ENCODE peak calls at places on chromosome 13, in four cellular contexts. One of them, this sample, is unnamed.

GRCh38 chr13:113848020-113848419 is 15.9 kb downstream of the GAS6 start:
- DNase-seq in H1: peak; percentile 30
- DNase-seq in SK-N-SH: no peak
- DNase-seq in HepG2: no peak
- DNase-seq in this sample: no peak

GRCh38 chr13:33245505-33245904 is 40.0 kb downstream of the STARD13 start:
- DNase-seq in H1: no peak
- DNase-seq in SK-N-SH: peak; percentile 48
- DNase-seq in HepG2: no peak
- DNase-seq in this sample: no peak

GRCh38 chr13:72886272-72887062 is 104.5 kb downstream of the PIBF1 start:
- DNase-seq in H1: no peak
- DNase-seq in SK-N-SH: no peak
- DNase-seq in HepG2: no peak
- DNase-seq in this sample: no peak

GRCh38 chr13:76296751-76297150 is 589.5 kb downstream of the KCTD12 start:
- DNase-seq in H1: no peak
- DNase-seq in SK-N-SH: no peak
- DNase-seq in HepG2: no peak
- DNase-seq in this sample: no peak

GRCh38 chr13:69324109-69324886 is 783.3 kb upstream of the ATXN8OS start:
- DNase-seq in H1: no peak
- DNase-seq in SK-N-SH: peak; percentile 12
- DNase-seq in HepG2: peak; percentile 3
- DNase-seq in this sample: no peak

GRCh38 chr13:102097708-102098107 is 304.1 kb downstream of the FGF14 start:
- DNase-seq in H1: no peak
- DNase-seq in SK-N-SH: no peak
- DNase-seq in HepG2: no peak
- DNase-seq in this sample: no peak

GRCh38 chr13:44274838-44275237 is 98.8 kb upstream of the SERP2 start:
- DNase-seq in H1: no peak
- DNase-seq in SK-N-SH: peak; percentile 13
- DNase-seq in HepG2: no peak
- DNase-seq in this sample: no peak

GRCh38 chr13:65784088-65784816 is 1445.9 kb downstream of the PCDH9 start:
- DNase-seq in H1: no peak
- DNase-seq in SK-N-SH: no peak
- DNase-seq in HepG2: no peak
- DNase-seq in this sample: no peak

GRCh38 chr13:33016414-33017409 is at the start of gene KL:
- DNase-seq in H1: peak; percentile 72
- DNase-seq in SK-N-SH: peak; percentile 79
- DNase-seq in HepG2: no peak
- DNase-seq in this sample: no peak

GRCh38 chr13:34308725-34309124 is 490.8 kb downstream of the RFC3 start:
- DNase-seq in H1: no peak
- DNase-seq in SK-N-SH: no peak
- DNase-seq in HepG2: no peak
- DNase-seq in this sample: no peak

GRCh38 chr13:49098198-49098597 is 121.9 kb upstream of the MLNR start:
- DNase-seq in H1: no peak
- DNase-seq in SK-N-SH: peak; percentile 4
- DNase-seq in HepG2: no peak
- DNase-seq in this sample: no peak

GRCh38 chr13:85314686-85315085 is 484.5 kb downstream of the SLITRK6 start:
- DNase-seq in H1: no peak
- DNase-seq in SK-N-SH: no peak
- DNase-seq in HepG2: no peak
- DNase-seq in this sample: no peak

GRCh38 chr13:111947026-111947810 is 119.7 kb upstream of the SOX1 start:
- DNase-seq in H1: peak; percentile 20
- DNase-seq in SK-N-SH: no peak
- DNase-seq in HepG2: no peak
- DNase-seq in this sample: no peak

GRCh38 chr13:32947886-32948285 is 68.3 kb upstream of the KL start:
- DNase-seq in H1: no peak
- DNase-seq in SK-N-SH: peak; percentile 69
- DNase-seq in HepG2: no peak
- DNase-seq in this sample: no peak

GRCh38 chr13:102800145-102801041 is 1.5 kb downstream of the BIVM start:
- DNase-seq in H1: peak; percentile 92
- DNase-seq in SK-N-SH: peak; percentile 95
- DNase-seq in HepG2: peak; percentile 66
- DNase-seq in this sample: no peak

GRCh38 chr13:96053003-96053703 is at the start of gene UGGT2:
- DNase-seq in H1: peak; percentile 88
- DNase-seq in SK-N-SH: peak; percentile 99
- DNase-seq in HepG2: peak; percentile 85
- DNase-seq in this sample: peak; percentile 64

GRCh38 chr13:111966969-111967368 is 100.0 kb upstream of the SOX1 start:
- DNase-seq in H1: no peak
- DNase-seq in SK-N-SH: no peak
- DNase-seq in HepG2: no peak
- DNase-seq in this sample: no peak

GRCh38 chr13:49444517-49445395 is 682 bp downstream of the SETDB2 start:
- DNase-seq in H1: no peak
- DNase-seq in SK-N-SH: peak; percentile 8
- DNase-seq in HepG2: peak; percentile 31
- DNase-seq in this sample: peak; percentile 46

GRCh38 chr13:43543331-43543730 is 243.4 kb downstream of the ENOX1 start:
- DNase-seq in H1: no peak
- DNase-seq in SK-N-SH: no peak
- DNase-seq in HepG2: no peak
- DNase-seq in this sample: no peak

GRCh38 chr13:21670006-21670882 is 629 bp upstream of the FGF9 start:
- DNase-seq in H1: no peak
- DNase-seq in SK-N-SH: peak; percentile 62
- DNase-seq in HepG2: no peak
- DNase-seq in this sample: no peak

GRCh38 chr13:65342938-65343337 is 1887.2 kb downstream of the PCDH9 start:
- DNase-seq in H1: no peak
- DNase-seq in SK-N-SH: no peak
- DNase-seq in HepG2: no peak
- DNase-seq in this sample: no peak

GRCh38 chr13:20193142-20193923 is 595 bp upstream of the GJB2 start:
- DNase-seq in H1: peak; percentile 54
- DNase-seq in SK-N-SH: no peak
- DNase-seq in HepG2: no peak
- DNase-seq in this sample: no peak

GRCh38 chr13:113630296-113630695 is 27.7 kb downstream of the ATP4B start:
- DNase-seq in H1: no peak
- DNase-seq in SK-N-SH: no peak
- DNase-seq in HepG2: no peak
- DNase-seq in this sample: no peak

GRCh38 chr13:45678282-45678681 is 23.8 kb upstream of the CBY2 start:
- DNase-seq in H1: no peak
- DNase-seq in SK-N-SH: no peak
- DNase-seq in HepG2: no peak
- DNase-seq in this sample: no peak

GRCh38 chr13:102295316-102296048 is 106.4 kb downstream of the FGF14 start:
- DNase-seq in H1: no peak
- DNase-seq in SK-N-SH: no peak
- DNase-seq in HepG2: no peak
- DNase-seq in this sample: no peak

GRCh38 chr13:100536643-100537180 is 51.9 kb downstream of the GGACT start:
- DNase-seq in H1: peak; percentile 38
- DNase-seq in SK-N-SH: no peak
- DNase-seq in HepG2: no peak
- DNase-seq in this sample: no peak

GRCh38 chr13:61136515-61136914 is 279.1 kb downstream of the PCDH20 start:
- DNase-seq in H1: no peak
- DNase-seq in SK-N-SH: no peak
- DNase-seq in HepG2: no peak
- DNase-seq in this sample: no peak

GRCh38 chr13:98026457-98026857 is 73.0 kb downstream of the IPO5 start:
- DNase-seq in H1: no peak
- DNase-seq in SK-N-SH: no peak
- DNase-seq in HepG2: peak; percentile 96
- DNase-seq in this sample: no peak

GRCh38 chr13:85284349-85284748 is 514.9 kb downstream of the SLITRK6 start:
- DNase-seq in H1: no peak
- DNase-seq in SK-N-SH: no peak
- DNase-seq in HepG2: no peak
- DNase-seq in this sample: no peak

GRCh38 chr13:26280295-26280694 is 26.4 kb downstream of the CDK8 start:
- DNase-seq in H1: no peak
- DNase-seq in SK-N-SH: no peak
- DNase-seq in HepG2: no peak
- DNase-seq in this sample: no peak

GRCh38 chr13:26616126-26616525 is 58.6 kb downstream of the WASF3 start:
- DNase-seq in H1: no peak
- DNase-seq in SK-N-SH: no peak
- DNase-seq in HepG2: no peak
- DNase-seq in this sample: no peak

GRCh38 chr13:95485045-95485517 is 67.4 kb upstream of the CLDN10 start:
- DNase-seq in H1: no peak
- DNase-seq in SK-N-SH: peak; percentile 50
- DNase-seq in HepG2: peak; percentile 8
- DNase-seq in this sample: no peak

GRCh38 chr13:97125810-97126738 is 96.1 kb upstream of the MBNL2 start:
- DNase-seq in H1: no peak
- DNase-seq in SK-N-SH: no peak
- DNase-seq in HepG2: no peak
- DNase-seq in this sample: peak; percentile 57

GRCh38 chr13:113967729-113968462 is 6.0 kb downstream of the C13orf46 start:
- DNase-seq in H1: no peak
- DNase-seq in SK-N-SH: no peak
- DNase-seq in HepG2: no peak
- DNase-seq in this sample: no peak

GRCh38 chr13:58298556-58299135 is 667.1 kb downstream of the PCDH17 start:
- DNase-seq in H1: no peak
- DNase-seq in SK-N-SH: no peak
- DNase-seq in HepG2: peak; percentile 33
- DNase-seq in this sample: no peak

GRCh38 chr13:106573855-106574254 is 5.9 kb upstream of the ARGLU1 start:
- DNase-seq in H1: no peak
- DNase-seq in SK-N-SH: no peak
- DNase-seq in HepG2: no peak
- DNase-seq in this sample: no peak

GRCh38 chr13:77184455-77184854 is 142.4 kb downstream of the MYCBP2 start:
- DNase-seq in H1: no peak
- DNase-seq in SK-N-SH: no peak
- DNase-seq in HepG2: no peak
- DNase-seq in this sample: peak; percentile 87

GRCh38 chr13:110194456-110194855 is 112.5 kb downstream of the COL4A1 start:
- DNase-seq in H1: no peak
- DNase-seq in SK-N-SH: no peak
- DNase-seq in HepG2: no peak
- DNase-seq in this sample: no peak

GRCh38 chr13:110195547-110196485 is 111.1 kb downstream of the COL4A1 start:
- DNase-seq in H1: no peak
- DNase-seq in SK-N-SH: no peak
- DNase-seq in HepG2: no peak
- DNase-seq in this sample: no peak

GRCh38 chr13:110197471-110197870 is 109.5 kb downstream of the COL4A1 start:
- DNase-seq in H1: no peak
- DNase-seq in SK-N-SH: no peak
- DNase-seq in HepG2: no peak
- DNase-seq in this sample: no peak

GRCh38 chr13:110199046-110199831 is 107.7 kb downstream of the COL4A1 start:
- DNase-seq in H1: no peak
- DNase-seq in SK-N-SH: no peak
- DNase-seq in HepG2: no peak
- DNase-seq in this sample: no peak

GRCh38 chr13:110197041-110197440 is 109.9 kb downstream of the COL4A1 start:
- DNase-seq in H1: no peak
- DNase-seq in SK-N-SH: no peak
- DNase-seq in HepG2: peak; percentile 72
- DNase-seq in this sample: no peak
- TF ChIP-seq TCF12 in H1: no peak
- TF ChIP-seq TCF12 in SK-N-SH: no peak
- TF ChIP-seq TCF12 in HepG2: no peak
- TF ChIP-seq TCF12 in this sample: no peak

DNA sequence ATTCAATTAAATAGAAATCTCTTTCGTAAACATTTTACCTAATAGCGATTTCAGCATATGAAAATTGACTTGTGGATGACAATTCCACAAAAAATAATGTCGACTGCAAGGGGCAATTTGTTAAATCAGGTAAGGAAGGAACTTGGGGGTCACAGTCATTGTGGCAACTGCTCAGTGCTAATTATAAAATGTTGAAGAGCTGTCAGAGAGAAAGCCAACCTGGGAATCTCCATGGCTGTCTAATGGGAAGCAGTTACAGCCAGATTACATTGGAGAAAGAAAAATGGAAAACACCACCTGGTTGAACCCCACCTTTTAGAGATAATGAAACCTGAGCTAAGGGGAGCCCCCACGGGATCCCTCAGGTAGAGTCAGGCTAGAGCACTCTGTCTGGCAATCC is 373.9 kb downstream of the FOXO1 start:
- DNase-seq in H1: no peak
- DNase-seq in SK-N-SH: no peak
- DNase-seq in HepG2: no peak
- DNase-seq in this sample: no peak
- TF ChIP-seq GABPA in H1: no peak
- TF ChIP-seq GABPA in SK-N-SH: no peak
- TF ChIP-seq GABPA in HepG2: no peak
- TF ChIP-seq GABPA in this sample: no peak

GRCh38 chr13:51764184-51765141 is 39.5 kb downstream of the DHRS12 start:
- DNase-seq in H1: no peak
- DNase-seq in SK-N-SH: no peak
- DNase-seq in HepG2: peak; percentile 92
- DNase-seq in this sample: peak; percentile 65
- TF ChIP-seq TCF12 in H1: no peak
- TF ChIP-seq TCF12 in SK-N-SH: no peak
- TF ChIP-seq TCF12 in HepG2: no peak
- TF ChIP-seq TCF12 in this sample: peak; percentile 26

DNA sequence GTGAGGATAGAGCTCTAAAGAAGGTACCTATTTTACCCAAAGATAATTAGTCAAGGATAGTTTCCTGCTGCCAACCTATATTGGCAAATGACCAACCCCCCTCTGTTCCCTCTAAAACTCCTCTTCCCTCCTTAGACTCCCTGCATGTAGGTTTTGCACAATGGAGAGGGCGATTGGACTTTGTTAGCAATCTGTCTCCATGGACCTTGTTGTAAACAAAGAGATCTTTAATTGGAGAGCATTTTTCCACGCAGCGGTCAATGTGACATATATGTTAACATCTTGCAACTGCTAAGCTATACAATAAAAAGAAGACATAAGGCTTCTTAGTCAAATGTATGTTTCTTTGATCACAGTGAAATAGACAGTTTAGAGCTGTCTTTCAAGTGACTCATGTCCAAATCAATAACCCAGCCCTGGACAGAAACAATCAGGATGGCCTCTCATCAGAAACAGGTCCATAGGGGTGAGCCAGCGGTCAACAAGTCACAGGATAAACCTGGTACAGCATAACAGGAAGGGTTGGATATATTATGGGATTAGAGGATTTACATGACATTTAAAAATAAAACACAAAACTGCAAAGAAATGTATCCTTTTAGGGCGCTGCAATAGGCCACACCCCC is 69.7 kb upstream of the UBL3 start:
- DNase-seq in H1: no peak
- DNase-seq in SK-N-SH: no peak
- DNase-seq in HepG2: peak; percentile 63
- DNase-seq in this sample: no peak
- TF ChIP-seq GABPA in H1: no peak
- TF ChIP-seq GABPA in SK-N-SH: no peak
- TF ChIP-seq GABPA in HepG2: no peak
- TF ChIP-seq GABPA in this sample: no peak

GRCh38 chr13:47478985-47479384 is 522.1 kb downstream of the SUCLA2 start:
- DNase-seq in H1: no peak
- DNase-seq in SK-N-SH: no peak
- DNase-seq in HepG2: no peak
- DNase-seq in this sample: no peak
- TF ChIP-seq TCF12 in H1: no peak
- TF ChIP-seq TCF12 in SK-N-SH: no peak
- TF ChIP-seq TCF12 in HepG2: no peak
- TF ChIP-seq TCF12 in this sample: no peak